ENCODE peak calls at places on chromosome 7, in six cellular contexts. J is NCI-H748 treated with DMSO at 0.1 percent for 48 hours; O is activated CD4-positive, alpha-beta memory T cell treated with anti-CD3 and anti-CD28 coated beads, Interleukin-2, amount 10 ng/mL, durations not matched to agents 7 days and 5 days; F is BJ; W is progenitor cell of endocrine pancreas; V is T-helper 9 cell. L is an unnamed sample.

GRCh38 chr7:12583922-12584321 is 13.4 kb downstream of the SCIN start:
- DNase-seq in J (no peak), O (no peak), F (no peak), W (no peak), V (no peak), L (no peak)

GRCh38 chr7:114183311-114184105 is 231.1 kb upstream of the FOXP2 start:
- DNase-seq in J (no peak), O (no peak), F (no peak), W (no peak), V (no peak), L (no peak)

GRCh38 chr7:106048621-106049020 is 63.5 kb downstream of the SYPL1 start:
- DNase-seq in J (no peak), O (no peak), F (no peak), W (no peak), V (no peak), L (no peak)

GRCh38 chr7:38411404-38411803 is 138.0 kb upstream of the TARP start:
- DNase-seq in J (no peak), O (no peak), F (no peak), W (no peak), V (no peak), L (no peak)

GRCh38 chr7:98086231-98086855 is 20.3 kb upstream of the LMTK2 start:
- DNase-seq in J (no peak), O (no peak), F (no peak), W (no peak), V (no peak), L (no peak)

GRCh38 chr7:55026867-55027490 is 8.2 kb downstream of the EGFR start:
- DNase-seq in J (no peak), O (no peak), F (no peak), W (no peak), V (no peak), L (no peak)

GRCh38 chr7:4267326-4268039 is 414.6 kb upstream of the FOXK1 start:
- DNase-seq in J (no peak), O (no peak), F (no peak), W (no peak), V (no peak), L (no peak)

GRCh38 chr7:116636997-116637396 is 35.0 kb upstream of the MET start:
- DNase-seq in J (no peak), O (no peak), F (no peak), W (no peak), V (no peak), L (no peak)

GRCh38 chr7:2405601-2406345 is 2.4 kb downstream of the CHST12 start:
- DNase-seq in J (no peak), O (peak), F (no peak), W (no peak), V (peak), L (peak)

GRCh38 chr7:129122751-129123516 is 21.6 kb upstream of the TSPAN33 start:
- DNase-seq in J (no peak), O (peak), F (no peak), W (no peak), V (no peak), L (no peak)

GRCh38 chr7:2468227-2468626 is 8.0 kb downstream of the GRIFIN start:
- DNase-seq in J (no peak), O (no peak), F (no peak), W (no peak), V (no peak), L (no peak)

GRCh38 chr7:27652518-27652917 is 10.2 kb downstream of the HIBADH start:
- DNase-seq in J (no peak), O (no peak), F (no peak), W (no peak), V (no peak), L (no peak)